ENCODE peak calls at places on chromosome 9, in five cellular contexts. W is activated T-cell treated with anti-CD3 and anti-CD28 coated beads, Interleukin-2, amount 50 U/mL, for 1 hour; D is KBM-7; P is NCI-H82; T is cerebellar cortex. L is an unnamed sample.

GRCh38 chr9:89792189-89793123 is 187.6 kb downstream of the GADD45G start:
- DNase-seq in P (no peak), D (no peak), W (no peak), T (no peak), L (no peak)

GRCh38 chr9:92187390-92187789 is 72.2 kb upstream of the SPTLC1 start:
- DNase-seq in D (no peak), W (no peak), P (no peak), T (no peak), L (no peak)

GRCh38 chr9:89759563-89759962 is 154.8 kb downstream of the GADD45G start:
- DNase-seq in W (no peak), T (no peak), D (no peak), P (no peak), L (no peak)

GRCh38 chr9:84111726-84112125 is 131.1 kb downstream of the RMI1 start:
- DNase-seq in D (no peak), T (no peak), P (no peak), W (no peak), L (no peak)

GRCh38 chr9:131727795-131728545 is 11.9 kb downstream of the RAPGEF1 start:
- DNase-seq in W (no peak), P (no peak), D (no peak), T (no peak), L (no peak)

GRCh38 chr9:124045076-124045829 is 33.7 kb downstream of the LHX2 start:
- DNase-seq in P (no peak), W (no peak), D (no peak), T (no peak), L (no peak)

GRCh38 chr9:5843450-5844249 is 10.7 kb upstream of the ERMP1 start:
- DNase-seq in P (peak), W (no peak), T (no peak), D (peak), L (no peak)

GRCh38 chr9:136267261-136268111 is 21.9 kb upstream of the QSOX2 start:
- DNase-seq in W (peak), D (peak), T (peak), P (peak), L (peak)

GRCh38 chr9:21611896-21612295 is 129.8 kb upstream of the IFNE start:
- DNase-seq in P (no peak), T (no peak), W (no peak), D (no peak), L (no peak)

GRCh38 chr9:116027951-116028350 is 125.6 kb upstream of the PAPPA start:
- DNase-seq in D (no peak), P (no peak), W (no peak), T (no peak), L (no peak)

GRCh38 chr9:108443278-108443633 is 412.5 kb downstream of the ACTL7B start:
- DNase-seq in W (no peak), D (no peak), P (no peak), T (no peak), L (no peak)